ENCODE peak calls at places on chromosomes 6 and 20, in six cellular contexts. C is Calu3, P is GM13977, K is spleen, M is cardiac muscle cell, Z is left ventricle myocardium inferior. U is an unnamed sample.

GRCh38 chr6:40874495-40874894 is 164.5 kb downstream of the UNC5CL start:
- DNase-seq in C (peak; percentile 12), Z (no peak), M (no peak), P (no peak), K (no peak), U (no peak)

GRCh38 chr6:159151266-159151855 is 17.8 kb upstream of the FNDC1 start:
- DNase-seq in P (peak; percentile 48), C (peak; percentile 67), K (no peak), M (peak; percentile 76), Z (peak; percentile 28), U (peak; percentile 56)

GRCh38 chr20:51331466-51331865 is 211.1 kb downstream of the NFATC2 start:
- DNase-seq in M (peak; percentile 50), Z (no peak), P (no peak), K (peak; percentile 70), C (no peak), U (no peak)

GRCh38 chr20:17845701-17846475 is 122.7 kb downstream of the SNX5 start:
- DNase-seq in Z (no peak), K (no peak), M (no peak), P (no peak), C (peak; percentile 6), U (no peak)

GRCh38 chr6:19759117-19759880 is 77.9 kb upstream of the ID4 start:
- DNase-seq in K (no peak), C (no peak), Z (no peak), P (no peak), M (peak; percentile 54), U (no peak)

GRCh38 chr6:37502703-37503485 is 3.2 kb upstream of the CCDC167 start:
- DNase-seq in C (no peak), M (no peak), Z (no peak), P (no peak), K (peak; percentile 72), U (no peak)

GRCh38 chr20:40961176-40961575 is 67.4 kb upstream of the TOP1 start:
- DNase-seq in Z (no peak), M (no peak), P (no peak), C (no peak), K (no peak), U (no peak)

GRCh38 chr6:41488392-41489129 is 57.6 kb upstream of the FOXP4 start:
- DNase-seq in K (peak; percentile 64), M (peak; percentile 89), P (peak; percentile 61), Z (no peak), C (no peak), U (no peak)

GRCh38 chr6:20789162-20789561 is 254.9 kb downstream of the CDKAL1 start:
- DNase-seq in P (no peak), M (peak; percentile 60), K (no peak), Z (no peak), C (no peak), U (no peak)

GRCh38 chr6:37347177-37348145 is 6.3 kb upstream of the RNF8 start:
- DNase-seq in P (no peak), M (no peak), Z (no peak), K (no peak), C (no peak), U (no peak)

GRCh38 chr20:3235661-3236324 is 3.2 kb downstream of the SLC4A11 start:
- DNase-seq in K (no peak), M (no peak), Z (no peak), C (peak; percentile 66), P (no peak), U (no peak)

GRCh38 chr6:90110971-90111370 is 185.7 kb downstream of the BACH2 start:
- DNase-seq in M (no peak), P (no peak), K (no peak), Z (no peak), C (no peak), U (no peak)

GRCh38 chr6:22145823-22146379 is 150.9 kb downstream of the PRL start:
- DNase-seq in P (no peak), C (no peak), K (no peak), M (peak; percentile 77), Z (no peak), U (no peak)

GRCh38 chr20:42549496-42549895 is 640.2 kb downstream of the PTPRT start:
- DNase-seq in P (no peak), K (no peak), Z (no peak), C (no peak), M (no peak), U (no peak)

GRCh38 chr6:131058236-131058635 is 4.8 kb downstream of the EPB41L2 start:
- DNase-seq in K (no peak), P (no peak), C (no peak), Z (no peak), M (no peak), U (no peak)

GRCh38 chr6:139768196-139768595 is 393.7 kb upstream of the CITED2 start:
- DNase-seq in K (no peak), Z (no peak), M (no peak), C (no peak), P (no peak), U (no peak)

GRCh38 chr6:131916847-131917246 is 34.3 kb downstream of the CCN2 start:
- DNase-seq in M (no peak), P (no peak), K (no peak), Z (no peak), C (no peak), U (no peak)

GRCh38 chr20:953742-954141 is 37.6 kb upstream of the ANGPT4 start:
- DNase-seq in P (no peak), K (peak; percentile 29), C (no peak), M (peak; percentile 14), Z (no peak), U (no peak)

GRCh38 chr20:11377761-11378160 is 539.9 kb upstream of the BTBD3 start:
- DNase-seq in Z (no peak), K (no peak), P (no peak), M (no peak), C (no peak), U (no peak)

GRCh38 chr6:122339661-122340060 is 59.8 kb upstream of the HSF2 start:
- DNase-seq in M (no peak), C (no peak), K (no peak), P (no peak), Z (no peak), U (no peak)

GRCh38 chr6:842141-842540 is 149.2 kb upstream of the EXOC2 start:
- DNase-seq in C (no peak), Z (no peak), P (no peak), K (no peak), M (no peak), U (no peak)

GRCh38 chr6:92892626-92893025 is 526.7 kb downstream of the EPHA7 start:
- DNase-seq in C (no peak), M (no peak), K (no peak), P (no peak), Z (no peak), U (no peak)

GRCh38 chr6:56866917-56867522 is 87.9 kb upstream of the BEND6 start:
- DNase-seq in Z (no peak), C (no peak), M (peak; percentile 31), P (no peak), K (no peak), U (no peak)

GRCh38 chr6:110331816-110332215 is 26.3 kb downstream of the METTL24 start:
- DNase-seq in C (no peak), K (no peak), P (no peak), Z (no peak), M (peak; percentile 30), U (no peak)

GRCh38 chr6:36069573-36069972 is 42.0 kb downstream of the MAPK14 start:
- DNase-seq in Z (no peak), P (no peak), M (no peak), C (no peak), K (no peak), U (no peak)

DNA sequence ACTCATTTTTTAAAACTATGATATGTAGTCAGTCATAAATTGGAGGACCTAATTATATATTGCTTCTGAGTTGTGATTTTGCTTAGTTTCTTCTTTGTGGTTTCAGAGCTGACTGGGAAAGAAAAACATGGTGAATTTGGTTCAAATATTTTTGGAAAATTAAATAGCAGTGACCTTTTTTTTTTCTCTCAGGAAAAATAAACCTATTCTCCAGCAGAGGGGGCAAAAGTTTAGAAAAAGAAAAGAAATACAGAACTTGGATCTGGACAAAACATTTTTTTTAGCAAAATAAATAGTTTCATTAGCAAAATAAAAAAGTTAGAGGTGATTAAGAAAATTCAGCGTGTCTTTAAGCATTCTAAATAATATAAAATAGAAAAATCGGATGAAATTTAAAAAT is 10.2 kb downstream of the COL10A1 start:
- DNase-seq in K (no peak), Z (no peak), M (no peak), P (no peak), C (no peak), U (no peak)
- TF ChIP-seq CTCF in K (no peak), Z (peak; percentile 37), M (peak; percentile 36), P (peak; percentile 11), C (peak; percentile 43), U (no peak)

DNA sequence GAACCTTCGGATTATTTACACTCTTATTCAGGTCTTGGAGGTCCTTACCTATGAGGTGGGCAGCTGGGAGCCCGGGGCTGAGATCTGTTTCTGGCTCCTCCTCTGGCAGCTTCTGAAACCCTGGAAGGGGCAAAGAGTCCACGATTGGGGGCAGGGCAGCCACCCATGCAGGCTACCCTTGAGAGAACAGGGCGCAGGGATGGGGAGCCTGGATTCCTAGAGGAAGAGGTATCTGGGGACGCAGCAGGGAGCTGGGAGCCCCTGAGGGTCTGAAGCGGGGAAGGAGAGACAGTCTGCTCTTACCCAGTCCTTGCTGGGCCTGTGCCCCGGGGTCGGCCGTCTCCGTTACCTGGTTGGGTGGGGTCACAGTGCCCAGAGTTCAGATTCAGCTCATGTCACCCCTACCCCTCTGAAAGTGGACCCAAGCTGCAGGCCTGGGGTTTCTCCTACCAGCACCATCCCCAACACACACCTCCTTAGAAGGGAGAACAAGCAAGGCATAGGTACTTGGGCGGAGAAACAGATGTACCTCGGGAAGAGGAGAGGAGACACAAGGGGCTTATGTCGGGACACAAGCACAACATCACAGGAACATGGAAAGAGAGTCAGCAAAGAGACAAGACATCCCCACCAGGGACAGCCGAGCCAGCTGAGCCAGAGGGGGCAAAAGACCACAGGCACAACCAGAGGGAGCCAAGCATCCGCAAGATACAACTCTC is 554 bp downstream of the LTB start:
- DNase-seq in K (peak; percentile 85), P (no peak), C (peak; percentile 38), Z (no peak), M (no peak), U (no peak)
- TF ChIP-seq CTCF in K (no peak), P (no peak), C (no peak), Z (no peak), M (no peak), U (no peak)

GRCh38 chr20:56979125-56979524 is 287.3 kb downstream of the BMP7 start:
- DNase-seq in Z (no peak), C (no peak), K (no peak), P (no peak), M (no peak), U (no peak)
- TF ChIP-seq CTCF in Z (no peak), C (no peak), K (no peak), P (no peak), M (no peak), U (no peak)

DNA sequence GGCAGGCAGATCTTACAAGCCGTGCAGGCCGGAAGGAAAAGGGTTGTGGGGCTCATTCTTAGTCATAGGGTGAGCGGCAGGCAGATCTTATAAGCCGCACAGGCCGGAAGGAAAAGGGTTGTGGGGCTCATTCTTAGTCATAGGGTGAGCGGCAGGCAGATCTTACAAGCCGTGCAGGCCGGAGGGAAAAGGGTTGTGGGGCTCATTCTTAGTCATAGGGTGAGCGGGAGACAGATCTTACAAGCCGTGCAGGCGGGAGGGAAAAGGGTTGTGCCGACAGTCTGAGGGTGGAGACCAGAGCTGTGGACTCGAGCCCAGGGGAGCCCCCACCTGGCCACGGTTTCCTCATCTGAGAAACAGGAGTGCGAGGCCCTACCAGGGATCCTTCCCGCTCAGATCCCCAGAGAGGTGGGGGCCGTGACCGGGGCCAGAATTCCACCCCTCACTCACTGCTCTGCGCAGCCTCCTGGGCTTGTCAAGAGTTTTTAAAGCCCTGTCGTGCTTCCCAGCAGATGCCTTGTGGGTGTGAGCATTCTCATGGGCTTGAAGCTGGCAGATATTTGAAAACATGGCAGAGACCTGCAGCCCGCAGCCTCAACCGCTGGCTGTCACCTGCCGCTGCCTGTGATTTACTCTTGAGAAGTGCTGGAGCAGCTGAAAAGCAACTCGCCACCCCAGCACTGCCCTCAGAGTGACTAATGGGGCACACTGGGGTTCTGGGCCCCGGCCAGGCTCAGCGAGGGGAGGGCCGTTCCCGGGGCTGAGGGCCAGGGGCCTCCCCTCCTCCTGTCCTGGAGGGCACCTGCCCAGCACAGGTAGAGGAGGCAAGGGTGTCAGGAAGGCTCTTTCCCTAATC is 31.9 kb downstream of the NTSR1 start:
- DNase-seq in P (peak; percentile 88), K (peak; percentile 88), M (peak; percentile 80), C (peak; percentile 83), Z (peak; percentile 15), U (peak; percentile 43)
- TF ChIP-seq CTCF in P (peak; percentile 4), K (no peak), M (no peak), C (no peak), Z (no peak), U (no peak)

U was measured in lung.